ENCODE peak calls at places on chromosomes 4 and X, in six cellular contexts. H is mesenchymal stem cell, G is Karpas-422, D is heart right ventricle, Q is PC-3, W is IMR-90. L is an unnamed sample. For H3K4me1, H3K36me3 and H3K9me3, the result is how much of the 10 kb centered on the place peaks cover.

GRCh38 chr4:119138046-119138445 is 2.4 kb downstream of the MYOZ2 start:
- DNase-seq in H (peak), G (no peak), D (no peak), Q (no peak), W (peak), L (no peak)

GRCh38 chrX:105063743-105064142 is 156.8 kb downstream of the TEX13A start:
- DNase-seq in H (no peak), G (no peak), D (no peak), Q (peak), W (no peak), L (no peak)

GRCh38 chrX:37580080-37580479 is 8.6 kb downstream of the LANCL3 start:
- DNase-seq in H (no peak), G (no peak), D (no peak), Q (no peak), W (no peak), L (no peak)

GRCh38 chr4:138259801-138260200 is 17.7 kb upstream of the SLC7A11 start:
- DNase-seq in H (peak), G (no peak), D (no peak), Q (peak), W (peak), L (peak)

GRCh38 chr4:90950385-90950841 is 823.2 kb downstream of the CCSER1 start:
- DNase-seq in H (peak), G (no peak), D (no peak), Q (peak), W (no peak), L (no peak)

GRCh38 chrX:38409289-38409688 is 56.9 kb downstream of the OTC start:
- DNase-seq in H (no peak), G (no peak), D (no peak), Q (no peak), W (no peak), L (no peak)

GRCh38 chr4:1592179-1593037 is 91.7 kb downstream of the FAM53A start:
- DNase-seq in H (no peak), G (no peak), D (peak), Q (no peak), W (no peak), L (no peak)

GRCh38 chrX:92213781-92214180 is 434.6 kb downstream of the PCDH11X start:
- DNase-seq in H (no peak), G (no peak), D (no peak), Q (peak), W (peak), L (no peak)

GRCh38 chr4:72112514-72113156 is 80.8 kb downstream of the NPFFR2 start:
- DNase-seq in H (peak), G (no peak), D (no peak), Q (peak), W (peak), L (peak)

GRCh38 chr4:35151816-35152572 is 1092.3 kb downstream of the ARAP2 start:
- DNase-seq in H (peak), G (no peak), D (no peak), Q (peak), W (no peak), L (no peak)

GRCh38 chr4:126404549-126404948 is 1089.8 kb downstream of the FAT4 start:
- DNase-seq in H (no peak), G (no peak), D (no peak), Q (no peak), W (peak), L (peak)

GRCh38 chrX:47513697-47514085 is 30.7 kb upstream of the ZNF41 start:
- DNase-seq in H (peak), G (no peak), D (no peak), Q (no peak), W (no peak), L (no peak)

GRCh38 chrX:79630033-79631009 is 263.2 kb upstream of the ITM2A start:
- DNase-seq in H (no peak), G (no peak), D (no peak), Q (peak), W (no peak), L (no peak)

GRCh38 chr4:145207934-145208333 is 27.5 kb upstream of the OTUD4 start:
- DNase-seq in H (no peak), G (no peak), D (no peak), Q (no peak), W (no peak), L (peak)

GRCh38 chr4:169079942-169080827 is 70.1 kb upstream of the CBR4 start:
- DNase-seq in H (peak), G (no peak), D (peak), Q (peak), W (peak), L (peak)

GRCh38 chr4:185112104-185112503 is 31.0 kb upstream of the SLC25A4 start:
- DNase-seq in H (peak), G (no peak), D (no peak), Q (peak), W (peak), L (peak)

GRCh38 chr4:40323866-40324265 is 11.3 kb upstream of the CHRNA9 start:
- DNase-seq in H (no peak), G (no peak), D (no peak), Q (peak), W (no peak), L (peak)

GRCh38 chrX:47581731-47582647 is at the start of gene TIMP1:
- DNase-seq in H (peak), G (no peak), D (peak), Q (peak), W (peak), L (peak)

GRCh38 chrX:1411331-1411730 is 19.4 kb upstream of the SLC25A6 start:
- DNase-seq in H (no peak), G (no peak), D (no peak), Q (no peak), W (no peak), L (no peak)

GRCh38 chr4:102388636-102389035 is 43.4 kb upstream of the SLC39A8 start:
- DNase-seq in H (no peak), G (no peak), D (no peak), Q (peak), W (no peak), L (no peak)

GRCh38 chr4:38189445-38189844 is 229.2 kb downstream of the PTTG2 start:
- DNase-seq in H (peak), G (no peak), D (no peak), Q (peak), W (peak), L (peak)

GRCh38 chrX:148930330-148930729 is 429.9 kb downstream of the AFF2 start:
- DNase-seq in H (no peak), G (no peak), D (no peak), Q (no peak), W (no peak), L (no peak)

GRCh38 chrX:40168183-40169015 is 70.6 kb upstream of the BCOR start:
- DNase-seq in H (no peak), G (no peak), D (no peak), Q (no peak), W (no peak), L (no peak)

GRCh38 chrX:100768679-100769338 is 36.9 kb upstream of the SYTL4 start:
- DNase-seq in H (peak), G (peak), D (peak), Q (peak), W (peak), L (peak)

GRCh38 chr4:15201782-15202181 is 199.5 kb downstream of the CPEB2 start:
- DNase-seq in H (no peak), G (no peak), D (no peak), Q (no peak), W (no peak), L (no peak)

GRCh38 chr4:55554453-55555030 is 7.8 kb upstream of the CLOCK start:
- DNase-seq in H (peak), G (peak), D (no peak), Q (peak), W (peak), L (peak)

GRCh38 chrX:47796433-47796906 is 40.2 kb upstream of the ZNF81 start:
- DNase-seq in H (peak), G (no peak), D (no peak), Q (peak), W (peak), L (peak)

GRCh38 chr4:100289980-100290379 is 99.7 kb upstream of the DDIT4L start:
- DNase-seq in H (no peak), G (no peak), D (no peak), Q (peak), W (no peak), L (peak)

GRCh38 chr4:6969826-6970800 is 60.5 kb downstream of the TBC1D14 start:
- DNase-seq in H (no peak), G (no peak), D (no peak), Q (no peak), W (no peak), L (no peak)

GRCh38 chrX:140040397-140040796 is 75.1 kb upstream of the CXorf66 start:
- DNase-seq in H (no peak), G (no peak), D (no peak), Q (peak), W (no peak), L (peak)

GRCh38 chrX:63363788-63364187 is 12.7 kb upstream of the SPIN4 start:
- DNase-seq in H (no peak), G (no peak), D (no peak), Q (peak), W (no peak), L (no peak)

GRCh38 chr4:179662522-179662921 is 2220.3 kb upstream of the AGA start:
- DNase-seq in H (no peak), G (no peak), D (no peak), Q (no peak), W (peak), L (no peak)

GRCh38 chr4:53861856-53862610 is 202.4 kb downstream of the CHIC2 start:
- DNase-seq in H (peak), G (no peak), D (no peak), Q (peak), W (peak), L (peak)

GRCh38 chr4:14862881-14863280 is 139.4 kb upstream of the CPEB2 start:
- DNase-seq in H (no peak), G (no peak), D (peak), Q (no peak), W (no peak), L (peak)

GRCh38 chr4:103400405-103400804 is 202.3 kb upstream of the CENPE start:
- DNase-seq in H (peak), G (no peak), D (no peak), Q (peak), W (no peak), L (peak)

GRCh38 chr4:20086768-20087167 is 164.9 kb upstream of the SLIT2 start:
- DNase-seq in H (no peak), G (no peak), D (no peak), Q (no peak), W (no peak), L (peak)

GRCh38 chrX:124223524-124223923 is 108.9 kb upstream of the TEX13D start:
- DNase-seq in H (no peak), G (no peak), D (no peak), Q (no peak), W (no peak), L (no peak)

DNA sequence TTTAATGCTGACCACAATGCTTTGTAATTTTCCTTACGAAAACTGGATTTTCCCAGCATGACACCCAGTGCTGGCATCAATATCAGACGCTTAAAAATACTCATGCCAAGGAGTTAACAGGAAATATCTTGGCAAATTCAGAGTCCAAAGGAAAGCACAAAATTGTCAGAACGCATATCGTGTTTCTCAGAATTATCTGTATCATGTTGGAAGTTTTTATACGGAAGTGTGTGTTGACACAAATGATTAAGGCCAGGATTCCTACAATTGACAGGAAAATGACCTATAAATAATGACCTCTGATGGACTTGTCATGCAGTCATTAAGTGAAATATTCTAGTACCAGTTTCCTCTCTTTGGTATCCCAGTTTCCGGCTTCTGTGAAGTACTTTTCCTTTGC is 132.1 kb upstream of the TLL1 start:
- DNase-seq in H (no peak), G (no peak), D (no peak), Q (peak), W (no peak), L (no peak)
- H3K4me1 ChIP-seq in H (under half), G (under half), D (under half), Q (under half), W (under half), L (under half)

DNA sequence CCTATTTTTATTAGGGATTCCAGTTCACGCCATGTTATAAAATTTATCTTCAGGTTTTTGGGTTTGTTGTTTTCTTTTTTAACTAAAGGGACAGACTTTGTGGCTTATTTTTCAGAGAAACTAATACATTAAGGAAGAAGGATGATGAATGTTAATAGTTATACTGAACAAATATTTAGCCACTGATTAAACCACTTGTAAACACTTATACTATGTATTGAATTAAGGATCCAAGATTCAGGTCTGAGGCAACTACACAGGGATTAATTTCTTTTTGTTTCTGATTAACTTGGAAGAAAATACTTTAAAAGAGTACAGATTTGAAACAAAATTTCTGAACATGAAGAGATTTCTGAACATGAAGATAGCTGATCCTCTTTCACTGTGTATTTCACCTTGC is 82.8 kb upstream of the NAP1L5 start:
- DNase-seq in H (no peak), G (no peak), D (no peak), Q (peak), W (no peak), L (no peak)
- H3K36me3 ChIP-seq in H (under half), G (under half), D (under half), Q (under half), W (under half), L (under half)

GRCh38 chr4:128249787-128250668 is 37.6 kb downstream of the PGRMC2 start:
- DNase-seq in H (no peak), G (peak), D (no peak), Q (peak), W (no peak), L (no peak)
- H3K9me3 ChIP-seq in H (under half), G (under half), D (under half), Q (under half), W (under half), L (under half)

DNA sequence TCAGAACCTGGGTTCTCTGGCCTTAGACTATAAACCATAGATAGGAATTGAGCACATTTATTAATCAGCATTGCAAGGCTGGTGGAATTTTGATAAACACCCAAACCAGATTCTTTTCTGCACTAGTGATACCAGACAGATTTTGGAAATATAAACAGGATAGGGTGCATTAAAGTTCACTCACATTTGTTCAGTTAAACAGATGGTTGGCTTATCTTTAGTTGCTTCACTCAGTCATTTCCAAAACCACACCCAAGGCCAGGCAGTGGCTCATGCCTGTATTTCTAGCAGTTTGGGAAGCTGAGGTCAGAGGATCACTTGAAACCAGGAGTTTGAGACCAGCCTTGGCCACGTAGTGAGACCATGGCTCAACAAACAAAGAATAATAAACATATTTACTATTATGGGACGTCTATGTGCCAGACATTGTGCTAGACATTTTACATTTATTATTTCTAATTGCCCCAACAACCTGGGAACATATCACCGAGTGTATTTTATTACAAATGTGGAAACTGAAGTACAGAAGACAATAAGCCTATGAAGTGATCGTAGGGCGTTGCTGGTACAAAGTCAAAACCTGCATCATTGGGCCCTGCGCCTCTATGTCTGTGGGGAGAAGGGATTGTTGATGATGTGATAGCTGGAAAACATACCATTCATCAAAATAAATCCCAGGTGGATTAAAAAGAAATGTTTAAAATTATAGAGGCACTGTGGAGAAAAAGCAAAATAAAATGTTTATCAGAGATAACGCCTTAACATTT is 15.0 kb downstream of the ADD1 start:
- DNase-seq in H (peak), G (no peak), D (no peak), Q (no peak), W (peak), L (peak)
- H3K4me1 ChIP-seq in H (under half), G (under half), D (half or more), Q (under half), W (under half), L (under half)

GRCh38 chrX:53990201-53990600 is 54.1 kb downstream of the PHF8 start:
- DNase-seq in H (no peak), G (no peak), D (no peak), Q (no peak), W (peak), L (no peak)

GRCh38 chrX:53984895-53985294 is 59.4 kb downstream of the PHF8 start:
- DNase-seq in H (no peak), G (no peak), D (no peak), Q (no peak), W (no peak), L (no peak)
- H3K36me3 ChIP-seq in H (under half), G (under half), D (under half), Q (under half), W (under half), L (under half)

GRCh38 chr4:49063670-49064069 is 77.6 kb downstream of the CWH43 start:
- DNase-seq in H (no peak), G (no peak), D (no peak), Q (no peak), W (peak), L (peak)
- H3K9me3 ChIP-seq in H (under half), G (under half), D (under half), Q (under half), W (under half), L (under half)

L was measured in GM23248.